ENCODE peak calls at places on chromosomes 1 and 21, in six cellular contexts. One of them, this sample, is unnamed.

GRCh38 chr1:67840449-67840848 is 7.2 kb upstream of the GNG12 start:
- DNase-seq in aorta: no peak
- DNase-seq in ascending aorta: no peak
- DNase-seq in breast epithelium: no peak
- DNase-seq in GM23248: peak; percentile 94
- DNase-seq in SJSA1: peak; percentile 56
- DNase-seq in this sample: peak; percentile 11

GRCh38 chr1:246012271-246012854 is 494.7 kb downstream of the SMYD3 start:
- DNase-seq in GM23248: peak; percentile 59
- DNase-seq in breast epithelium: no peak
- DNase-seq in SJSA1: no peak
- DNase-seq in ascending aorta: no peak
- DNase-seq in aorta: no peak
- DNase-seq in this sample: no peak

GRCh38 chr1:47913225-47913823 is 83.9 kb downstream of the TRABD2B start:
- DNase-seq in aorta: no peak
- DNase-seq in SJSA1: no peak
- DNase-seq in ascending aorta: no peak
- DNase-seq in breast epithelium: no peak
- DNase-seq in GM23248: no peak
- DNase-seq in this sample: no peak

GRCh38 chr21:38264581-38264980 is 7.8 kb downstream of the KCNJ15 start:
- DNase-seq in GM23248: no peak
- DNase-seq in ascending aorta: no peak
- DNase-seq in breast epithelium: no peak
- DNase-seq in SJSA1: no peak
- DNase-seq in aorta: no peak
- DNase-seq in this sample: no peak

GRCh38 chr1:201946224-201946908 is at the start of gene LMOD1:
- DNase-seq in GM23248: peak; percentile 91
- DNase-seq in breast epithelium: peak; percentile 83
- DNase-seq in SJSA1: peak; percentile 90
- DNase-seq in aorta: peak; percentile 95
- DNase-seq in ascending aorta: peak; percentile 99
- DNase-seq in this sample: peak; percentile 91

GRCh38 chr1:9345922-9346321 is 53.2 kb downstream of the SPSB1 start:
- DNase-seq in aorta: no peak
- DNase-seq in breast epithelium: no peak
- DNase-seq in GM23248: no peak
- DNase-seq in SJSA1: no peak
- DNase-seq in ascending aorta: no peak
- DNase-seq in this sample: no peak

GRCh38 chr1:158537609-158538008 is 16.6 kb downstream of the OR6Y1 start:
- DNase-seq in ascending aorta: no peak
- DNase-seq in aorta: no peak
- DNase-seq in SJSA1: no peak
- DNase-seq in breast epithelium: no peak
- DNase-seq in GM23248: no peak
- DNase-seq in this sample: no peak

GRCh38 chr1:27360159-27361043 is 6.4 kb downstream of the MAP3K6 start:
- DNase-seq in GM23248: no peak
- DNase-seq in breast epithelium: no peak
- DNase-seq in ascending aorta: no peak
- DNase-seq in aorta: no peak
- DNase-seq in SJSA1: no peak
- DNase-seq in this sample: no peak

GRCh38 chr1:51998007-51998406 is 7.5 kb upstream of the RAB3B start:
- DNase-seq in SJSA1: no peak
- DNase-seq in breast epithelium: no peak
- DNase-seq in ascending aorta: no peak
- DNase-seq in aorta: no peak
- DNase-seq in GM23248: no peak
- DNase-seq in this sample: no peak

GRCh38 chr1:168170552-168171508 is 7.9 kb upstream of the TIPRL start:
- DNase-seq in SJSA1: no peak
- DNase-seq in breast epithelium: no peak
- DNase-seq in GM23248: no peak
- DNase-seq in aorta: no peak
- DNase-seq in ascending aorta: no peak
- DNase-seq in this sample: peak; percentile 22

GRCh38 chr1:65993047-65993363 is 200.3 kb downstream of the PDE4B start:
- DNase-seq in SJSA1: no peak
- DNase-seq in breast epithelium: no peak
- DNase-seq in GM23248: no peak
- DNase-seq in aorta: no peak
- DNase-seq in ascending aorta: no peak
- DNase-seq in this sample: no peak

GRCh38 chr1:177256153-177256814 is 85.5 kb downstream of the BRINP2 start:
- DNase-seq in ascending aorta: peak; percentile 64
- DNase-seq in GM23248: peak; percentile 89
- DNase-seq in breast epithelium: no peak
- DNase-seq in SJSA1: peak; percentile 79
- DNase-seq in aorta: peak; percentile 71
- DNase-seq in this sample: peak; percentile 61

GRCh38 chr1:101964708-101965107 is 32.0 kb downstream of the OLFM3 start:
- DNase-seq in SJSA1: no peak
- DNase-seq in ascending aorta: no peak
- DNase-seq in breast epithelium: no peak
- DNase-seq in GM23248: no peak
- DNase-seq in aorta: no peak
- DNase-seq in this sample: no peak

GRCh38 chr1:234143681-234144080 is 229.6 kb upstream of the COA6 start:
- DNase-seq in breast epithelium: no peak
- DNase-seq in SJSA1: no peak
- DNase-seq in GM23248: no peak
- DNase-seq in aorta: no peak
- DNase-seq in ascending aorta: no peak
- DNase-seq in this sample: no peak

GRCh38 chr1:106266786-106267185 is 789.7 kb upstream of the PRMT6 start:
- DNase-seq in ascending aorta: no peak
- DNase-seq in aorta: no peak
- DNase-seq in GM23248: peak; percentile 12
- DNase-seq in breast epithelium: no peak
- DNase-seq in SJSA1: no peak
- DNase-seq in this sample: no peak

GRCh38 chr1:204464701-204465100 is 29.9 kb downstream of the PIK3C2B start:
- DNase-seq in ascending aorta: no peak
- DNase-seq in breast epithelium: no peak
- DNase-seq in SJSA1: no peak
- DNase-seq in GM23248: no peak
- DNase-seq in aorta: no peak
- DNase-seq in this sample: no peak

GRCh38 chr1:35049116-35049515 is 17.4 kb upstream of the ZMYM6 start:
- DNase-seq in ascending aorta: no peak
- DNase-seq in breast epithelium: no peak
- DNase-seq in aorta: no peak
- DNase-seq in GM23248: peak; percentile 15
- DNase-seq in SJSA1: no peak
- DNase-seq in this sample: no peak
- H3K27me3 ChIP-seq in ascending aorta: no peaks in the 10 kb centered on the region
- H3K27me3 ChIP-seq in breast epithelium: no peaks in the 10 kb centered on the region
- H3K27me3 ChIP-seq in aorta: no peaks in the 10 kb centered on the region
- H3K27me3 ChIP-seq in GM23248: no peaks in the 10 kb centered on the region
- H3K27me3 ChIP-seq in SJSA1: no peaks in the 10 kb centered on the region
- H3K27me3 ChIP-seq in this sample: no peaks in the 10 kb centered on the region

GRCh38 chr1:220092694-220093093 is 1.2 kb upstream of the IARS2 start:
- DNase-seq in GM23248: no peak
- DNase-seq in aorta: no peak
- DNase-seq in SJSA1: no peak
- DNase-seq in ascending aorta: no peak
- DNase-seq in breast epithelium: no peak
- DNase-seq in this sample: no peak

GRCh38 chr1:220094016-220094911 is at the start of gene IARS2:
- DNase-seq in SJSA1: peak; percentile 86
- DNase-seq in breast epithelium: peak; percentile 90
- DNase-seq in ascending aorta: no peak
- DNase-seq in GM23248: peak; percentile 95
- DNase-seq in aorta: peak; percentile 94
- DNase-seq in this sample: peak; percentile 94

GRCh38 chr1:220089650-220090556 is at the start of gene BPNT1:
- DNase-seq in breast epithelium: peak; percentile 91
- DNase-seq in ascending aorta: peak; percentile 97
- DNase-seq in GM23248: peak; percentile 92
- DNase-seq in SJSA1: peak; percentile 89
- DNase-seq in aorta: peak; percentile 96
- DNase-seq in this sample: peak; percentile 96

GRCh38 chr1:220093361-220094015 is 444 bp upstream of the IARS2 start:
- DNase-seq in GM23248: no peak
- DNase-seq in breast epithelium: no peak
- DNase-seq in aorta: no peak
- DNase-seq in ascending aorta: peak; percentile 94
- DNase-seq in SJSA1: no peak
- DNase-seq in this sample: peak; percentile 13
- H3K27ac ChIP-seq in GM23248: no peak overlapping the region
- H3K27ac ChIP-seq in breast epithelium: peak overlapping the region; percentile 70
- H3K27ac ChIP-seq in aorta: no peak overlapping the region
- H3K27ac ChIP-seq in ascending aorta: peak overlapping the region; percentile 89
- H3K27ac ChIP-seq in SJSA1: no peak overlapping the region
- H3K27ac ChIP-seq in this sample: peak overlapping the region; percentile 58

GRCh38 chr1:8241417-8242014 is 76.4 kb upstream of the SLC45A1 start:
- DNase-seq in ascending aorta: no peak
- DNase-seq in GM23248: no peak
- DNase-seq in breast epithelium: no peak
- DNase-seq in SJSA1: no peak
- DNase-seq in aorta: no peak
- DNase-seq in this sample: no peak

GRCh38 chr1:8239306-8240023 is 78.4 kb upstream of the SLC45A1 start:
- DNase-seq in ascending aorta: no peak
- DNase-seq in SJSA1: no peak
- DNase-seq in aorta: no peak
- DNase-seq in GM23248: no peak
- DNase-seq in breast epithelium: no peak
- DNase-seq in this sample: peak; percentile 96

GRCh38 chr1:8247821-8248436 is 70.0 kb upstream of the SLC45A1 start:
- DNase-seq in SJSA1: no peak
- DNase-seq in breast epithelium: no peak
- DNase-seq in aorta: no peak
- DNase-seq in ascending aorta: no peak
- DNase-seq in GM23248: no peak
- DNase-seq in this sample: no peak

GRCh38 chr1:8242498-8242897 is 75.4 kb upstream of the SLC45A1 start:
- DNase-seq in ascending aorta: no peak
- DNase-seq in breast epithelium: no peak
- DNase-seq in GM23248: no peak
- DNase-seq in aorta: no peak
- DNase-seq in SJSA1: no peak
- DNase-seq in this sample: no peak

GRCh38 chr1:8244304-8244703 is 73.6 kb upstream of the SLC45A1 start:
- DNase-seq in ascending aorta: no peak
- DNase-seq in GM23248: no peak
- DNase-seq in SJSA1: no peak
- DNase-seq in aorta: no peak
- DNase-seq in breast epithelium: no peak
- DNase-seq in this sample: no peak
- H3K27me3 ChIP-seq in ascending aorta: no peaks in the 10 kb centered on the region
- H3K27me3 ChIP-seq in GM23248: no peaks in the 10 kb centered on the region
- H3K27me3 ChIP-seq in SJSA1: no peaks in the 10 kb centered on the region
- H3K27me3 ChIP-seq in aorta: no peaks in the 10 kb centered on the region
- H3K27me3 ChIP-seq in breast epithelium: no peaks in the 10 kb centered on the region
- H3K27me3 ChIP-seq in this sample: no peaks in the 10 kb centered on the region

GRCh38 chr1:3315399-3315798 is 139.1 kb upstream of the ARHGEF16 start:
- DNase-seq in aorta: no peak
- DNase-seq in ascending aorta: no peak
- DNase-seq in breast epithelium: no peak
- DNase-seq in GM23248: no peak
- DNase-seq in SJSA1: no peak
- DNase-seq in this sample: no peak
- H3K27ac ChIP-seq in aorta: peak overlapping the region; percentile 52
- H3K27ac ChIP-seq in ascending aorta: peak overlapping the region; percentile 98
- H3K27ac ChIP-seq in breast epithelium: no peak overlapping the region
- H3K27ac ChIP-seq in GM23248: no peak overlapping the region
- H3K27ac ChIP-seq in SJSA1: peak overlapping the region; percentile 28
- H3K27ac ChIP-seq in this sample: no peak overlapping the region

GRCh38 chr1:61053281-61053711 is 29.1 kb upstream of the NFIA start:
- DNase-seq in SJSA1: no peak
- DNase-seq in GM23248: no peak
- DNase-seq in aorta: no peak
- DNase-seq in breast epithelium: no peak
- DNase-seq in ascending aorta: no peak
- DNase-seq in this sample: no peak
- H3K27me3 ChIP-seq in SJSA1: peaks cover 23% of the 10 kb centered on the region
- H3K27me3 ChIP-seq in GM23248: peaks cover 36% of the 10 kb centered on the region
- H3K27me3 ChIP-seq in aorta: no peaks in the 10 kb centered on the region
- H3K27me3 ChIP-seq in breast epithelium: no peaks in the 10 kb centered on the region
- H3K27me3 ChIP-seq in ascending aorta: no peaks in the 10 kb centered on the region
- H3K27me3 ChIP-seq in this sample: no peaks in the 10 kb centered on the region

DNA sequence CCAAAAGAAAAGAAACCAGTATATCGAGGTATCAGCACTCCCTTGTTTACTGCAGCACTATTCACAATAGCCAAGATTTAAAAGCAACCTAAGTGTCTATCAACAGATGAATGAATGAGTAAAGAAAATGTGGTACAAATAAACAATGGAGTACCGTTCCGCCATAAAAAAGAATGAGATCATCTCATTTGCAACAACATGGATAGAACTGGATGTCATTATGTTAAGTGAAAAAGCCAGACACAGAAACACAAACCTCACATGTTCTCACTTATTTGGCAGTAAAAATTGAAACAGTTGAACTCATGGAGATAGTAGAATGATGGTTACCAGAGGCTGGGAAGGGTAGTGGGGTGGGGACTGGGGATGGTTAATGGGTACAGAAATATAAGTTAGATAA is 4.3 kb upstream of the GNG5 start:
- DNase-seq in GM23248: no peak
- DNase-seq in aorta: no peak
- DNase-seq in breast epithelium: no peak
- DNase-seq in ascending aorta: no peak
- DNase-seq in SJSA1: no peak
- DNase-seq in this sample: no peak
- H3K27ac ChIP-seq in GM23248: no peak overlapping the region
- H3K27ac ChIP-seq in aorta: no peak overlapping the region
- H3K27ac ChIP-seq in breast epithelium: no peak overlapping the region
- H3K27ac ChIP-seq in ascending aorta: no peak overlapping the region
- H3K27ac ChIP-seq in SJSA1: no peak overlapping the region
- H3K27ac ChIP-seq in this sample: no peak overlapping the region